ENCODE peak calls at places on chromosomes 3 and 15, in six cellular contexts. Z, H, W, C, B and R are unnamed samples.

GRCh38 chr3:194757629-194758028 is 71.9 kb downstream of the FAM43A start:
- DNase-seq in Z (no peak), H (no peak), W (no peak), C (no peak), B (peak; percentile 31), R (no peak)

GRCh38 chr3:14773281-14773680 is 45.5 kb upstream of the FGD5 start:
- DNase-seq in Z (no peak), H (no peak), W (no peak), C (no peak), B (no peak), R (no peak)

GRCh38 chr15:94064676-94065313 is 166.6 kb upstream of the MCTP2 start:
- DNase-seq in Z (no peak), H (no peak), W (no peak), C (no peak), B (no peak), R (no peak)

GRCh38 chr3:25438791-25439555 is 10.9 kb downstream of the RARB start:
- DNase-seq in Z (no peak), H (no peak), W (no peak), C (no peak), B (peak; percentile 81), R (no peak)

GRCh38 chr3:13598926-13599886 is 50.3 kb downstream of the FBLN2 start:
- DNase-seq in Z (no peak), H (no peak), W (no peak), C (no peak), B (no peak), R (no peak)

GRCh38 chr15:39919740-39920509 is at the start of gene GPR176:
- DNase-seq in Z (peak; percentile 47), H (no peak), W (peak; percentile 64), C (peak; percentile 86), B (peak; percentile 71), R (peak; percentile 48)

GRCh38 chr3:78569820-78570219 is 1198.0 kb downstream of the ROBO1 start:
- DNase-seq in Z (no peak), H (no peak), W (no peak), C (no peak), B (no peak), R (no peak)

GRCh38 chr3:158434412-158435038 is 136.5 kb upstream of the MLF1 start:
- DNase-seq in Z (no peak), H (peak; percentile 83), W (peak; percentile 46), C (no peak), B (peak; percentile 86), R (no peak)

GRCh38 chr3:42229942-42230688 is 35.9 kb downstream of the CCK start:
- DNase-seq in Z (no peak), H (no peak), W (no peak), C (no peak), B (peak; percentile 73), R (no peak)

GRCh38 chr15:78325092-78325843 is 14.9 kb upstream of the CRABP1 start:
- DNase-seq in Z (peak; percentile 33), H (no peak), W (no peak), C (no peak), B (peak; percentile 70), R (no peak)

GRCh38 chr3:25573386-25574171 is 91.1 kb downstream of the TOP2B start:
- DNase-seq in Z (no peak), H (no peak), W (no peak), C (no peak), B (peak; percentile 60), R (no peak)

GRCh38 chr15:77004189-77004588 is 9.3 kb downstream of the PSTPIP1 start:
- DNase-seq in Z (peak; percentile 63), H (no peak), W (no peak), C (peak; percentile 90), B (no peak), R (no peak)

GRCh38 chr15:29570121-29570930 is 251.9 kb downstream of the TJP1 start:
- DNase-seq in Z (peak; percentile 17), H (peak; percentile 13), W (peak; percentile 61), C (no peak), B (peak; percentile 18), R (no peak)

GRCh38 chr3:16509721-16510619 is 3.5 kb downstream of the RFTN1 start:
- DNase-seq in Z (no peak), H (no peak), W (no peak), C (no peak), B (no peak), R (peak; percentile 44)

GRCh38 chr3:187831125-187832051 is 86.1 kb upstream of the BCL6 start:
- DNase-seq in Z (no peak), H (no peak), W (no peak), C (no peak), B (peak; percentile 24), R (no peak)

GRCh38 chr3:52052831-52053306 is 3.5 kb downstream of the DUSP7 start:
- DNase-seq in Z (peak; percentile 86), H (no peak), W (no peak), C (peak; percentile 91), B (peak; percentile 78), R (peak; percentile 20)

GRCh38 chr3:52056521-52056967 is at the start of gene DUSP7:
- DNase-seq in Z (peak; percentile 80), H (peak; percentile 80), W (peak; percentile 76), C (peak; percentile 95), B (peak; percentile 62), R (peak; percentile 77)

GRCh38 chr3:52055537-52056351 is 627 bp downstream of the DUSP7 start:
- DNase-seq in Z (peak; percentile 57), H (peak; percentile 66), W (peak; percentile 76), C (peak; percentile 90), B (peak; percentile 57), R (peak; percentile 62)

GRCh38 chr3:52053307-52054304 is 2.8 kb downstream of the DUSP7 start:
- DNase-seq in Z (no peak), H (no peak), W (no peak), C (no peak), B (peak; percentile 64), R (peak; percentile 39)

DNA sequence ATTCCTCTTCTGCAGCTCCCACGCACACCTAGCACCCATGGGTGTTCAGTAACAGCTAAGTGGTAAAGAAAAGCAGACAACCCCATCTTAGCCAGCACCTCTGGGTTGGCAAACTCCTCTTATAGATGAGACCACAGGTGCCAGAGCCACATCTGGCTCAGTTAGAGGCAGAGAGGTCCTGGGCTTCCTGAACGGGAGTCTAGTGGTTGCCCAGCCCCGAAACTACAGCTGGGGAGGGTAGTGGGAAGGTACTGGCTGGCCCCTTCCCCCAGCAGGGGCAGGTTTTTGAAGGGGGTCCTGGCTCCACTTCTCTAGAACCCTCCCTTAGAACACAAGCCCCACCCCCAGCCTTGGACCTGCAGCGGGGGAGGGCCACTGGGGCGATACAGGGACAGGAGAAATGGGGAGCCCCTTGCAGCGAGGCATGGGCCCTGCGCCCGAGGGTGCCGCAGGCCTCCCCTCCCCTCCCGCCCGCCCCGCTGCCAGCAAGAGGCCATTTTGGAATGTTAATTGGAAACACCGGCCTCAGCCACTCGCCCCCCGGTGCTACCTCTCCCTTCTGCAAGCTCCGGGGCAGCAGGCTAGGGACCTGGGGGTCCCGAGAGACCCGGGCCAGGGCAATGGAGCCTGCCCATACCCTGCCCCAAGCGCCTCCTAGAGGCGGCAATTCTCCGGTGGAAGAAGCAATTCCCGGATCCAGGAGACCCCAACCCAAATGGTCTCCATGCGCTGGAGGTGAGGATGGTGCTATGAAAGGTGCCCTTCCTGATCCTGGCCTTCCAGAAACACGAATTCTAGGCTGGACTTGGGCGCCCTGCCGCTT is 1.5 kb downstream of the DUSP7 start:
- DNase-seq in Z (no peak), H (peak; percentile 21), W (peak; percentile 64), C (no peak), B (no peak), R (no peak)
- TF ChIP-seq CTCF in Z (no peak), H (peak; percentile 34), W (no peak), C (no peak), B (peak; percentile 51), R (no peak)

GRCh38 chr15:45794768-45795486 is 160.1 kb downstream of the SQOR start:
- DNase-seq in Z (no peak), H (no peak), W (no peak), C (no peak), B (no peak), R (no peak)

GRCh38 chr15:45795487-45796069 is 160.7 kb downstream of the SQOR start:
- DNase-seq in Z (no peak), H (peak; percentile 64), W (no peak), C (no peak), B (peak; percentile 35), R (no peak)

GRCh38 chr15:45785897-45786296 is 151.1 kb downstream of the SQOR start:
- DNase-seq in Z (no peak), H (no peak), W (no peak), C (no peak), B (no peak), R (no peak)

GRCh38 chr15:45794304-45794703 is 159.5 kb downstream of the SQOR start:
- DNase-seq in Z (no peak), H (no peak), W (no peak), C (no peak), B (no peak), R (no peak)

GRCh38 chr15:45790325-45790943 is 155.6 kb downstream of the SQOR start:
- DNase-seq in Z (no peak), H (peak; percentile 38), W (peak; percentile 45), C (no peak), B (peak; percentile 34), R (no peak)
- TF ChIP-seq CTCF in Z (peak; percentile 39), H (peak; percentile 67), W (peak; percentile 61), C (no peak), B (peak; percentile 58), R (no peak)

GRCh38 chr15:41583795-41584194 is 24.8 kb downstream of the TYRO3 start:
- DNase-seq in Z (no peak), H (peak; percentile 86), W (no peak), C (no peak), B (no peak), R (no peak)

GRCh38 chr15:41581110-41581509 is 22.1 kb downstream of the TYRO3 start:
- DNase-seq in Z (no peak), H (peak; percentile 14), W (no peak), C (no peak), B (peak; percentile 44), R (no peak)

GRCh38 chr15:41584636-41585139 is 25.7 kb downstream of the TYRO3 start:
- DNase-seq in Z (no peak), H (no peak), W (no peak), C (no peak), B (no peak), R (no peak)

DNA sequence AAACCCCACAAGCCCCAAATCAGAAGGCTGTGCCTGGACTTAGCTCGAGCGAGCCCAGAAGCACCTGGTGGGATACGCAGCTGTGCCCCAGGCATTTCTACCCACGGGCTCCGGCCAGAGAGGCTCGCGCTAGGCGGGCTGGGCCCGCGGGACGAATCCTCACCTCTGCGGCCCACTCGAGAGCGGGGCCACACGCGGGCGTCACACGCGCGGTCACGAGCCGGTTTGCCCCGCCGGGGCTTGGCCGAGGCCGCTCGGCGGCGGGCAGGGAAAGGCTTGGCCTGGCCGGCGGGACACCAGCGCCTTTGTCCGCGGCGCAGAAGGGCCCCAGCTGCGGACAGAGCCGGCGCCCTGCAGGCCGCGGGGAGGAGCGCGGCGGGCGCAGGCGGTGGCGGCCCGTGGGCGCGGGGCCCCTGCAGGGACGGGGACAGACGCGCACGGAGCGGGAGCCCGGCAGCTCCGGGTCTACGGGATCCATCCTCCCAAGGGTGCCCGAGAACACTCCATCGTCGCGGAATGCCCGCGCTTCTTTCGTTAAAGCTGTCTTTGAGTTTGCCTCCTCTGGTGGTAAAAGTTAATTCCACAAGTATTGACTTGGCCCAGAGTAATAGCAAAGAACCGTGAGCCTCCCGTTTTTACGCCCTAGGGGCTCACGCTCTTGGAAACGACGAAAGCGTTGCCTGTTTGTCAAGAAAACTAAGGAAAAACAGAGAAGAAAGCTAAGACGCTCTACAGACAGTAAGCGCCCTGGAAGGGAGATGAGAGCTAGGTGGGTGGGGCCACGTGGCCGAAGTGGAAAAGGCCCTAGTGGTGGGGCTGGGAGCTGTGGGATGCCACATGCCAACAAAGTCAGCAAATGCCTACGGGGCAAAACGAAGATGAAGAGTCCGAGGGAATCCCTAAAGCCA is 26.4 kb downstream of the TYRO3 start:
- DNase-seq in Z (peak; percentile 55), H (no peak), W (peak; percentile 56), C (peak; percentile 84), B (peak; percentile 64), R (peak; percentile 29)
- TF ChIP-seq CTCF in Z (peak; percentile 16), H (no peak), W (peak; percentile 24), C (peak; percentile 55), B (peak; percentile 58), R (no peak)

GRCh38 chr3:119559441-119559963 is at the start of gene CD80:
- DNase-seq in Z (peak; percentile 31), H (peak; percentile 71), W (peak; percentile 35), C (no peak), B (peak; percentile 74), R (peak; percentile 58)
- TF ChIP-seq CTCF in Z (no peak), H (peak; percentile 56), W (no peak), C (no peak), B (peak; percentile 69), R (no peak)